ENCODE peak calls at places on chromosome 7, in seven cellular contexts. One of them, this sample, is unnamed.

GRCh38 chr7:131139462-131139861 is 188.2 kb upstream of the MKLN1 start:
- DNase-seq in HCT116: no peak
- DNase-seq in H1: no peak
- DNase-seq in HepG2: no peak
- DNase-seq in GM12878: no peak
- DNase-seq in K562: no peak
- DNase-seq in SK-N-SH: no peak
- DNase-seq in this sample: no peak

GRCh38 chr7:134750083-134751062 is 29.1 kb upstream of the CALD1 start:
- DNase-seq in HCT116: peak
- DNase-seq in H1: peak
- DNase-seq in HepG2: peak
- DNase-seq in GM12878: no peak
- DNase-seq in K562: peak
- DNase-seq in SK-N-SH: peak
- DNase-seq in this sample: peak

GRCh38 chr7:3589756-3590155 is 288.7 kb downstream of the SDK1 start:
- DNase-seq in HCT116: no peak
- DNase-seq in H1: no peak
- DNase-seq in HepG2: no peak
- DNase-seq in GM12878: no peak
- DNase-seq in K562: no peak
- DNase-seq in SK-N-SH: no peak
- DNase-seq in this sample: no peak

GRCh38 chr7:69864822-69865221 is 266.5 kb downstream of the AUTS2 start:
- DNase-seq in HCT116: no peak
- DNase-seq in H1: no peak
- DNase-seq in HepG2: no peak
- DNase-seq in GM12878: no peak
- DNase-seq in K562: no peak
- DNase-seq in SK-N-SH: no peak
- DNase-seq in this sample: no peak

GRCh38 chr7:129606801-129607200 is 4.7 kb upstream of the NRF1 start:
- DNase-seq in HCT116: no peak
- DNase-seq in H1: no peak
- DNase-seq in HepG2: no peak
- DNase-seq in GM12878: no peak
- DNase-seq in K562: no peak
- DNase-seq in SK-N-SH: no peak
- DNase-seq in this sample: no peak

GRCh38 chr7:14834456-14834855 is 68.1 kb downstream of the DGKB start:
- DNase-seq in HCT116: no peak
- DNase-seq in H1: no peak
- DNase-seq in HepG2: no peak
- DNase-seq in GM12878: no peak
- DNase-seq in K562: no peak
- DNase-seq in SK-N-SH: no peak
- DNase-seq in this sample: no peak

GRCh38 chr7:36668080-36668479 is 56.2 kb downstream of the AOAH start:
- DNase-seq in HCT116: no peak
- DNase-seq in H1: no peak
- DNase-seq in HepG2: no peak
- DNase-seq in GM12878: no peak
- DNase-seq in K562: no peak
- DNase-seq in SK-N-SH: no peak
- DNase-seq in this sample: no peak

GRCh38 chr7:117808273-117808868 is 64.9 kb downstream of the CTTNBP2 start:
- DNase-seq in HCT116: no peak
- DNase-seq in H1: no peak
- DNase-seq in HepG2: no peak
- DNase-seq in GM12878: no peak
- DNase-seq in K562: no peak
- DNase-seq in SK-N-SH: no peak
- DNase-seq in this sample: no peak

GRCh38 chr7:150958071-150958552 is 20.0 kb downstream of the KCNH2 start:
- DNase-seq in HCT116: no peak
- DNase-seq in H1: peak
- DNase-seq in HepG2: no peak
- DNase-seq in GM12878: no peak
- DNase-seq in K562: no peak
- DNase-seq in SK-N-SH: no peak
- DNase-seq in this sample: no peak

GRCh38 chr7:12941512-12941911 is 254.1 kb downstream of the ARL4A start:
- DNase-seq in HCT116: no peak
- DNase-seq in H1: no peak
- DNase-seq in HepG2: peak
- DNase-seq in GM12878: no peak
- DNase-seq in K562: no peak
- DNase-seq in SK-N-SH: no peak
- DNase-seq in this sample: peak

GRCh38 chr7:149635561-149636329 is 137.6 kb downstream of the ZNF467 start:
- DNase-seq in HCT116: no peak
- DNase-seq in H1: peak
- DNase-seq in HepG2: peak
- DNase-seq in GM12878: no peak
- DNase-seq in K562: no peak
- DNase-seq in SK-N-SH: no peak
- DNase-seq in this sample: no peak

GRCh38 chr7:32532716-32533115 is 37.4 kb downstream of the AVL9 start:
- DNase-seq in HCT116: no peak
- DNase-seq in H1: no peak
- DNase-seq in HepG2: no peak
- DNase-seq in GM12878: no peak
- DNase-seq in K562: no peak
- DNase-seq in SK-N-SH: no peak
- DNase-seq in this sample: no peak

GRCh38 chr7:46660402-46660801 is 739.3 kb upstream of the IGFBP3 start:
- DNase-seq in HCT116: no peak
- DNase-seq in H1: no peak
- DNase-seq in HepG2: no peak
- DNase-seq in GM12878: no peak
- DNase-seq in K562: no peak
- DNase-seq in SK-N-SH: no peak
- DNase-seq in this sample: no peak

GRCh38 chr7:67696878-67697277 is 700.2 kb downstream of the TYW1 start:
- DNase-seq in HCT116: no peak
- DNase-seq in H1: no peak
- DNase-seq in HepG2: no peak
- DNase-seq in GM12878: no peak
- DNase-seq in K562: no peak
- DNase-seq in SK-N-SH: no peak
- DNase-seq in this sample: no peak

GRCh38 chr7:53022893-53023292 is 12.5 kb upstream of the POM121L12 start:
- DNase-seq in HCT116: no peak
- DNase-seq in H1: no peak
- DNase-seq in HepG2: no peak
- DNase-seq in GM12878: no peak
- DNase-seq in K562: no peak
- DNase-seq in SK-N-SH: no peak
- DNase-seq in this sample: no peak

GRCh38 chr7:38723327-38723726 is 92.2 kb upstream of the AMPH start:
- DNase-seq in HCT116: no peak
- DNase-seq in H1: no peak
- DNase-seq in HepG2: no peak
- DNase-seq in GM12878: no peak
- DNase-seq in K562: no peak
- DNase-seq in SK-N-SH: no peak
- DNase-seq in this sample: no peak

GRCh38 chr7:74655785-74656420 is 1.6 kb upstream of the GTF2I start:
- DNase-seq in HCT116: no peak
- DNase-seq in H1: no peak
- DNase-seq in HepG2: no peak
- DNase-seq in GM12878: no peak
- DNase-seq in K562: no peak
- DNase-seq in SK-N-SH: peak
- DNase-seq in this sample: no peak

GRCh38 chr7:155439311-155440017 is 18.5 kb upstream of the EN2 start:
- DNase-seq in HCT116: no peak
- DNase-seq in H1: no peak
- DNase-seq in HepG2: no peak
- DNase-seq in GM12878: no peak
- DNase-seq in K562: no peak
- DNase-seq in SK-N-SH: no peak
- DNase-seq in this sample: no peak

GRCh38 chr7:100544386-100544785 is 5.4 kb downstream of the AGFG2 start:
- DNase-seq in HCT116: no peak
- DNase-seq in H1: no peak
- DNase-seq in HepG2: peak
- DNase-seq in GM12878: no peak
- DNase-seq in K562: no peak
- DNase-seq in SK-N-SH: no peak
- DNase-seq in this sample: no peak

GRCh38 chr7:25062380-25062779 is 62.7 kb downstream of the CYCS start:
- DNase-seq in HCT116: no peak
- DNase-seq in H1: no peak
- DNase-seq in HepG2: no peak
- DNase-seq in GM12878: no peak
- DNase-seq in K562: no peak
- DNase-seq in SK-N-SH: no peak
- DNase-seq in this sample: no peak

GRCh38 chr7:78203042-78203720 is 404.6 kb downstream of the PHTF2 start:
- DNase-seq in HCT116: no peak
- DNase-seq in H1: no peak
- DNase-seq in HepG2: no peak
- DNase-seq in GM12878: no peak
- DNase-seq in K562: no peak
- DNase-seq in SK-N-SH: no peak
- DNase-seq in this sample: no peak

GRCh38 chr7:156766666-156767065 is 126.1 kb downstream of the RNF32 start:
- DNase-seq in HCT116: no peak
- DNase-seq in H1: no peak
- DNase-seq in HepG2: no peak
- DNase-seq in GM12878: no peak
- DNase-seq in K562: no peak
- DNase-seq in SK-N-SH: no peak
- DNase-seq in this sample: no peak

GRCh38 chr7:30963842-30964241 is at the start of gene GHRHR:
- DNase-seq in HCT116: no peak
- DNase-seq in H1: no peak
- DNase-seq in HepG2: no peak
- DNase-seq in GM12878: no peak
- DNase-seq in K562: no peak
- DNase-seq in SK-N-SH: no peak
- DNase-seq in this sample: no peak

GRCh38 chr7:106217089-106217542 is 67.7 kb downstream of the NAMPT start:
- DNase-seq in HCT116: peak
- DNase-seq in H1: no peak
- DNase-seq in HepG2: no peak
- DNase-seq in GM12878: no peak
- DNase-seq in K562: peak
- DNase-seq in SK-N-SH: no peak
- DNase-seq in this sample: no peak

GRCh38 chr7:55502209-55502608 is 70.1 kb downstream of the VOPP1 start:
- DNase-seq in HCT116: no peak
- DNase-seq in H1: no peak
- DNase-seq in HepG2: no peak
- DNase-seq in GM12878: no peak
- DNase-seq in K562: no peak
- DNase-seq in SK-N-SH: no peak
- DNase-seq in this sample: no peak
- TF ChIP-seq JUND in HCT116: no peak
- TF ChIP-seq JUND in H1: no peak
- TF ChIP-seq JUND in HepG2: no peak
- TF ChIP-seq JUND in GM12878: no peak
- TF ChIP-seq JUND in K562: no peak
- TF ChIP-seq JUND in SK-N-SH: no peak
- TF ChIP-seq JUND in this sample: no peak

GRCh38 chr7:4791738-4792536 is 16.5 kb downstream of the AP5Z1 start:
- DNase-seq in HCT116: peak
- DNase-seq in H1: peak
- DNase-seq in HepG2: peak
- DNase-seq in GM12878: no peak
- DNase-seq in K562: peak
- DNase-seq in SK-N-SH: peak
- DNase-seq in this sample: peak
- TF ChIP-seq JUND in HCT116: no peak
- TF ChIP-seq JUND in H1: no peak
- TF ChIP-seq JUND in HepG2: no peak
- TF ChIP-seq JUND in GM12878: no peak
- TF ChIP-seq JUND in K562: no peak
- TF ChIP-seq JUND in SK-N-SH: no peak
- TF ChIP-seq JUND in this sample: no peak

GRCh38 chr7:104878577-104878976 is 135.4 kb upstream of the KMT2E start:
- DNase-seq in HCT116: no peak
- DNase-seq in H1: no peak
- DNase-seq in HepG2: no peak
- DNase-seq in GM12878: peak
- DNase-seq in K562: no peak
- DNase-seq in SK-N-SH: no peak
- DNase-seq in this sample: no peak
- TF ChIP-seq JUND in HCT116: no peak
- TF ChIP-seq JUND in H1: no peak
- TF ChIP-seq JUND in HepG2: no peak
- TF ChIP-seq JUND in GM12878: no peak
- TF ChIP-seq JUND in K562: no peak
- TF ChIP-seq JUND in SK-N-SH: no peak
- TF ChIP-seq JUND in this sample: no peak

GRCh38 chr7:55557666-55558188 is 14.6 kb downstream of the VOPP1 start:
- DNase-seq in HCT116: no peak
- DNase-seq in H1: no peak
- DNase-seq in HepG2: no peak
- DNase-seq in GM12878: peak
- DNase-seq in K562: no peak
- DNase-seq in SK-N-SH: no peak
- DNase-seq in this sample: no peak
- TF ChIP-seq JUND in HCT116: no peak
- TF ChIP-seq JUND in H1: no peak
- TF ChIP-seq JUND in HepG2: no peak
- TF ChIP-seq JUND in GM12878: no peak
- TF ChIP-seq JUND in K562: no peak
- TF ChIP-seq JUND in SK-N-SH: no peak
- TF ChIP-seq JUND in this sample: no peak

GRCh38 chr7:154373951-154374350 is 321.8 kb downstream of the DPP6 start:
- DNase-seq in HCT116: no peak
- DNase-seq in H1: no peak
- DNase-seq in HepG2: no peak
- DNase-seq in GM12878: no peak
- DNase-seq in K562: no peak
- DNase-seq in SK-N-SH: no peak
- DNase-seq in this sample: no peak

GRCh38 chr7:154375956-154376355 is 323.8 kb downstream of the DPP6 start:
- DNase-seq in HCT116: no peak
- DNase-seq in H1: no peak
- DNase-seq in HepG2: no peak
- DNase-seq in GM12878: no peak
- DNase-seq in K562: no peak
- DNase-seq in SK-N-SH: peak
- DNase-seq in this sample: no peak

GRCh38 chr7:154371424-154371823 is 319.2 kb downstream of the DPP6 start:
- DNase-seq in HCT116: no peak
- DNase-seq in H1: peak
- DNase-seq in HepG2: no peak
- DNase-seq in GM12878: no peak
- DNase-seq in K562: no peak
- DNase-seq in SK-N-SH: no peak
- DNase-seq in this sample: no peak

GRCh38 chr7:154372106-154372505 is 319.9 kb downstream of the DPP6 start:
- DNase-seq in HCT116: no peak
- DNase-seq in H1: peak
- DNase-seq in HepG2: no peak
- DNase-seq in GM12878: no peak
- DNase-seq in K562: no peak
- DNase-seq in SK-N-SH: peak
- DNase-seq in this sample: no peak
- TF ChIP-seq JUND in HCT116: no peak
- TF ChIP-seq JUND in H1: no peak
- TF ChIP-seq JUND in HepG2: no peak
- TF ChIP-seq JUND in GM12878: no peak
- TF ChIP-seq JUND in K562: no peak
- TF ChIP-seq JUND in SK-N-SH: no peak
- TF ChIP-seq JUND in this sample: no peak

GRCh38 chr7:145036592-145037386 is 200.9 kb upstream of the TPK1 start:
- DNase-seq in HCT116: peak
- DNase-seq in H1: no peak
- DNase-seq in HepG2: peak
- DNase-seq in GM12878: peak
- DNase-seq in K562: peak
- DNase-seq in SK-N-SH: peak
- DNase-seq in this sample: no peak
- TF ChIP-seq JUND in HCT116: no peak
- TF ChIP-seq JUND in H1: no peak
- TF ChIP-seq JUND in HepG2: no peak
- TF ChIP-seq JUND in GM12878: no peak
- TF ChIP-seq JUND in K562: no peak
- TF ChIP-seq JUND in SK-N-SH: no peak
- TF ChIP-seq JUND in this sample: no peak